ENCODE peak calls at places on chromosomes 11 and 22, in six cellular contexts. N is hepatocyte, D is OCI-LY7, B is colonic mucosa, P is IMR-90, V is fibroblast of lung. F is an unnamed sample.

GRCh38 chr11:80593981-80594380 is 1153.2 kb upstream of the TENM4 start:
- DNase-seq in N (peak; percentile 57), B (peak; percentile 61), V (peak; percentile 82), P (peak; percentile 44), D (no peak), F (peak; percentile 21)

GRCh38 chr22:43228330-43228729 is 41.4 kb upstream of the TTLL12 start:
- DNase-seq in V (no peak), N (peak; percentile 49), B (peak; percentile 28), D (peak; percentile 36), P (peak; percentile 10), F (peak; percentile 18)

GRCh38 chr22:27251563-27251962 is 550.0 kb downstream of the MN1 start:
- DNase-seq in N (no peak), B (no peak), D (no peak), V (no peak), P (no peak), F (no peak)

GRCh38 chr11:93444671-93445073 is 98.5 kb downstream of the SMCO4 start:
- DNase-seq in V (peak; percentile 90), P (peak; percentile 2), B (peak; percentile 40), N (peak; percentile 82), D (no peak), F (peak; percentile 19)

GRCh38 chr11:110805764-110806163 is 93.5 kb upstream of the ARHGAP20 start:
- DNase-seq in P (no peak), V (no peak), B (no peak), N (no peak), D (no peak), F (no peak)

GRCh38 chr11:95767498-95767897 is 22.1 kb downstream of the FAM76B start:
- DNase-seq in P (peak; percentile 79), D (no peak), V (peak; percentile 19), B (no peak), N (no peak), F (peak; percentile 87)

GRCh38 chr11:5343474-5344335 is at the start of gene OR51B5:
- DNase-seq in P (peak; percentile 92), N (no peak), D (no peak), B (no peak), V (peak; percentile 24), F (no peak)

GRCh38 chr11:11579012-11579755 is 42.6 kb downstream of the GALNT18 start:
- DNase-seq in B (no peak), P (no peak), D (no peak), N (no peak), V (no peak), F (no peak)

GRCh38 chr11:40388097-40388818 is 1071.2 kb downstream of the LRRC4C start:
- DNase-seq in V (peak; percentile 68), P (peak; percentile 70), B (no peak), D (no peak), N (no peak), F (peak; percentile 81)

GRCh38 chr22:19287076-19287724 is 4.3 kb downstream of the CLTCL1 start:
- DNase-seq in P (peak; percentile 71), B (no peak), N (no peak), V (peak; percentile 83), D (no peak), F (peak; percentile 54)

GRCh38 chr11:32131321-32131720 is 40.4 kb downstream of the RCN1 start:
- DNase-seq in B (no peak), V (peak; percentile 48), D (no peak), N (no peak), P (peak; percentile 29), F (no peak)

GRCh38 chr11:9704037-9704436 is 40.2 kb downstream of the SWAP70 start:
- DNase-seq in N (no peak), B (no peak), D (no peak), P (no peak), V (no peak), F (no peak)

GRCh38 chr22:20885557-20886323 is 26.9 kb downstream of the SNAP29 start:
- DNase-seq in N (peak; percentile 88), B (peak; percentile 92), P (peak; percentile 82), D (peak; percentile 36), V (peak; percentile 73), F (peak; percentile 79)
- H3K4me3 ChIP-seq in N (no peak overlapping the region), B (no peak overlapping the region), P (no peak overlapping the region), D (no peak overlapping the region), V (no peak overlapping the region), F (no peak overlapping the region)

DNA sequence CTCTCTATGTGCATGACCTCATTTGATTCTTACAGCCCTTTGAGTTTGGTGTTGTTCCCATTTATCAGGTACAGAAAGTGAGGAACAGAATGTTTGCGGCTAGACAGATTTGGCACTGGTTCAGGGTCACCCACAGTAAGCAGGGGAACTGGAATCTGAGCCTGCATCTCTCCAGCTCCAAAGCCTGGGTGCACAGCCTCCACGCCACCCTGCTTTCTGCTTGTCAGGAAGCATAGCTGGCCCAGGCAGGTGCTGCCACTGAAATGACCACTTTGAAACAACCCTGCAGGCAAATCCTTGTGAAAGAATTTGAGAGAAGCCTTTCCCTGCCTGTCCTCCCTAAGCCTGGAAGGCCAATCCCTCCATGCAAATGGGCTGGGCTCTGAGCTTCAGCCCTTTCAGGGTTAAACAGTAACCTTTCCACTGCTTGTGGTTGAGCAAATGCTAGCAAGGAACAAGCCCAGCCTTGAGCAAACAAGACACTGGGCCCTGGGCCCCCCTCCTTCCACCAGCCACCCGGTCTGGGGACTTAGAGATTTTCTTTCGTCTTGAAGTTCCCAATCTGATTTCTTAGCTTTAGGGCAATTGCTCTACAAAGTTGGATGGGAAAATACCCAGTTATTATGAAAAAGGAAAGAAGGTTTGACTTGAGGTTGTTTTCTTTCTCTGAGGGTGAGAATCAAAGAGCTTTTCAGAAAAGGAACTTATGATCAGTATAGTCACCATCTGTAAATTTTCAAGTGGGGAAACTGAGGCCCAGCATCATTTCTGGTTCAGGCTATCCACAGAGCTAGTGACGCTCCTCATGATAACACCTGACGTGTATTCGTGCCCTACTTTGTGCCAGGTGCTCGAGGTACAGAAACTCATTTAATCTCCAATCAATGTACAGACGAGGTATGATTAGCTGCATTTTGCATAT is 19.4 kb downstream of the EHF start:
- DNase-seq in N (peak; percentile 87), V (no peak), D (no peak), P (no peak), B (peak; percentile 89), F (no peak)
- TF ChIP-seq CTCF in N (no peak), V (no peak), D (no peak), P (no peak), B (no peak), F (no peak)

GRCh38 chr11:73758451-73758850 is 2.4 kb downstream of the RAB6A start:
- DNase-seq in N (no peak), V (no peak), P (no peak), B (no peak), D (no peak), F (no peak)
- H3K4me3 ChIP-seq in N (peak overlapping the region; percentile 86), V (peak overlapping the region; percentile 63), P (peak overlapping the region; percentile 5), B (peak overlapping the region; percentile 74), D (peak overlapping the region; percentile 86), F (no peak overlapping the region)

DNA sequence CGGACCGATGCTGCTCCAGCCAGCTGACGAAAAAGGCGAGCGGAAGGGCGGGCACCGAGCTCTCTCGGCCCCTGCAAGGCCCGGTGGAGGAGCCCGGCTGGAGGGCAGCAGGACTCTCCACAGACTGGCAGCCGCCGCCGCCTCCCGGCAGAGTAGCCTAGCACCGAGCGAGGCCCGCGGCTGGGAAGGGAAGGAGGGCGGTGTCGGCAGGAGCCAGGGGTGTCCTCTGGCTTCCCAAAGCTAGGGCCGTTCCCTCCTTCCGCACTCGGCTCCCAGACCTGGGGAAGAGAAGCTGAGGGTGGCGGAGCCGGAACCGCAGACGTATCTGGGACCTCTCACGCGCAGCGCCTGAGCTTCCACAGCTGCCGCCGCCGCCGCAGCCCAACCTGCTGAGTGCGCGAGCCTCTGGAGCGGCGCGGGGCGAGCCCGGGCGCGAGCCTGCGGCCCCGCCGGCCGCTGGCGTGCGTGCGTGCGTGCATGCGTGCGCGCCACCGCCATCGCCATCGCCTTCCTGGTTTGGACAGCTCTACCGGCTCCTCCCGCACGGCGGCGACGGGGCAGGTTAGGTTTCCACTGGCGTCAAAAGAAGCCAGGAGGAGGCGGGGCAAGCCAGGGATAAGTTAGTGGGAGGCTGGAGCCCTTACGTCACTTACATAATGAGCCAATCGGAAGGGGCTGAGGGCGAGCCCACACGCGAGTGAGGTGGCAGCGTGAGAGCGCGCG is at the start of gene RAB6A:
- DNase-seq in N (peak; percentile 100), V (peak; percentile 99), B (peak; percentile 100), D (peak; percentile 100), P (peak; percentile 100), F (peak; percentile 99)
- TF ChIP-seq CTCF in N (peak; percentile 20), V (peak; percentile 16), B (peak; percentile 14), D (peak; percentile 53), P (peak; percentile 46), F (no peak)